ENCODE peak calls at places on chromosomes 7 and 10, in six cellular contexts. One of them, this sample, is unnamed.

GRCh38 chr7:74153736-74154135 is 20.4 kb upstream of the EIF4H start:
- DNase-seq in iris pigment epithelial cell: no peak
- DNase-seq in T-cell: no peak
- DNase-seq in HCEC 1CT: no peak
- DNase-seq in MCF 10A: no peak
- DNase-seq in upper lobe of right lung: no peak
- DNase-seq in this sample: no peak

GRCh38 chr7:23598321-23598720 is 1.1 kb downstream of the CCDC126 start:
- DNase-seq in upper lobe of right lung: no peak
- DNase-seq in MCF 10A: peak
- DNase-seq in iris pigment epithelial cell: no peak
- DNase-seq in T-cell: no peak
- DNase-seq in HCEC 1CT: no peak
- DNase-seq in this sample: no peak

GRCh38 chr10:86733260-86733671 is 23.2 kb upstream of the BMPR1A start:
- DNase-seq in HCEC 1CT: no peak
- DNase-seq in iris pigment epithelial cell: no peak
- DNase-seq in MCF 10A: no peak
- DNase-seq in upper lobe of right lung: no peak
- DNase-seq in T-cell: no peak
- DNase-seq in this sample: peak

GRCh38 chr10:86649471-86650150 is 4.7 kb upstream of the OPN4 start:
- DNase-seq in iris pigment epithelial cell: no peak
- DNase-seq in upper lobe of right lung: no peak
- DNase-seq in MCF 10A: no peak
- DNase-seq in T-cell: no peak
- DNase-seq in HCEC 1CT: no peak
- DNase-seq in this sample: no peak

GRCh38 chr10:85611746-85612377 is 754.7 kb downstream of the GRID1 start:
- DNase-seq in HCEC 1CT: no peak
- DNase-seq in MCF 10A: no peak
- DNase-seq in upper lobe of right lung: no peak
- DNase-seq in T-cell: no peak
- DNase-seq in iris pigment epithelial cell: no peak
- DNase-seq in this sample: no peak

GRCh38 chr10:37754538-37755323 is 102.7 kb downstream of the ZNF248 start:
- DNase-seq in HCEC 1CT: no peak
- DNase-seq in MCF 10A: no peak
- DNase-seq in iris pigment epithelial cell: peak
- DNase-seq in T-cell: no peak
- DNase-seq in upper lobe of right lung: no peak
- DNase-seq in this sample: no peak

GRCh38 chr10:84613336-84614021 is 285.1 kb downstream of the CCSER2 start:
- DNase-seq in HCEC 1CT: no peak
- DNase-seq in upper lobe of right lung: peak
- DNase-seq in MCF 10A: peak
- DNase-seq in T-cell: no peak
- DNase-seq in iris pigment epithelial cell: peak
- DNase-seq in this sample: no peak

GRCh38 chr10:114537791-114538543 is 120.1 kb downstream of the ABLIM1 start:
- DNase-seq in MCF 10A: no peak
- DNase-seq in iris pigment epithelial cell: no peak
- DNase-seq in T-cell: no peak
- DNase-seq in upper lobe of right lung: no peak
- DNase-seq in HCEC 1CT: no peak
- DNase-seq in this sample: no peak

GRCh38 chr10:82377608-82378007 is 502.6 kb downstream of the NRG3 start:
- DNase-seq in T-cell: no peak
- DNase-seq in MCF 10A: peak
- DNase-seq in HCEC 1CT: no peak
- DNase-seq in iris pigment epithelial cell: no peak
- DNase-seq in upper lobe of right lung: no peak
- DNase-seq in this sample: peak

GRCh38 chr10:123797813-123798212 is 93.8 kb downstream of the CPXM2 start:
- DNase-seq in upper lobe of right lung: no peak
- DNase-seq in MCF 10A: no peak
- DNase-seq in T-cell: no peak
- DNase-seq in iris pigment epithelial cell: no peak
- DNase-seq in HCEC 1CT: no peak
- DNase-seq in this sample: no peak

GRCh38 chr7:18866359-18867036 is 250.9 kb downstream of the TWIST1 start:
- DNase-seq in HCEC 1CT: peak
- DNase-seq in upper lobe of right lung: no peak
- DNase-seq in iris pigment epithelial cell: peak
- DNase-seq in MCF 10A: peak
- DNase-seq in T-cell: no peak
- DNase-seq in this sample: peak

GRCh38 chr7:64320547-64321495 is 7.1 kb downstream of the ZNF736 start:
- DNase-seq in T-cell: no peak
- DNase-seq in upper lobe of right lung: no peak
- DNase-seq in MCF 10A: no peak
- DNase-seq in HCEC 1CT: no peak
- DNase-seq in iris pigment epithelial cell: no peak
- DNase-seq in this sample: no peak

GRCh38 chr7:65463184-65463583 is 89.5 kb downstream of the ZNF92 start:
- DNase-seq in T-cell: no peak
- DNase-seq in upper lobe of right lung: no peak
- DNase-seq in iris pigment epithelial cell: peak
- DNase-seq in MCF 10A: no peak
- DNase-seq in HCEC 1CT: no peak
- DNase-seq in this sample: no peak

GRCh38 chr10:11270135-11270857 is 252.6 kb downstream of the CELF2 start:
- DNase-seq in MCF 10A: peak
- DNase-seq in upper lobe of right lung: peak
- DNase-seq in HCEC 1CT: peak
- DNase-seq in T-cell: peak
- DNase-seq in iris pigment epithelial cell: peak
- DNase-seq in this sample: peak

GRCh38 chr10:127458171-127458810 is 90.8 kb upstream of the NPS start:
- DNase-seq in MCF 10A: no peak
- DNase-seq in T-cell: no peak
- DNase-seq in HCEC 1CT: no peak
- DNase-seq in iris pigment epithelial cell: no peak
- DNase-seq in upper lobe of right lung: no peak
- DNase-seq in this sample: no peak

GRCh38 chr7:48292949-48293348 is 121.7 kb downstream of the ABCA13 start:
- DNase-seq in iris pigment epithelial cell: no peak
- DNase-seq in upper lobe of right lung: no peak
- DNase-seq in MCF 10A: no peak
- DNase-seq in HCEC 1CT: no peak
- DNase-seq in T-cell: no peak
- DNase-seq in this sample: no peak

GRCh38 chr7:16422100-16422430 is 727 bp upstream of the CRPPA start:
- DNase-seq in T-cell: no peak
- DNase-seq in MCF 10A: no peak
- DNase-seq in upper lobe of right lung: no peak
- DNase-seq in HCEC 1CT: peak
- DNase-seq in iris pigment epithelial cell: peak
- DNase-seq in this sample: no peak

GRCh38 chr10:110380255-110380654 is 75.5 kb upstream of the SMNDC1 start:
- DNase-seq in T-cell: no peak
- DNase-seq in iris pigment epithelial cell: no peak
- DNase-seq in MCF 10A: no peak
- DNase-seq in upper lobe of right lung: no peak
- DNase-seq in HCEC 1CT: no peak
- DNase-seq in this sample: no peak

GRCh38 chr7:12965767-12966166 is 278.3 kb downstream of the ARL4A start:
- DNase-seq in MCF 10A: peak
- DNase-seq in HCEC 1CT: no peak
- DNase-seq in iris pigment epithelial cell: no peak
- DNase-seq in T-cell: no peak
- DNase-seq in upper lobe of right lung: no peak
- DNase-seq in this sample: no peak

GRCh38 chr10:59290448-59290847 is 71.9 kb downstream of the FAM13C start:
- DNase-seq in T-cell: no peak
- DNase-seq in upper lobe of right lung: no peak
- DNase-seq in iris pigment epithelial cell: no peak
- DNase-seq in HCEC 1CT: no peak
- DNase-seq in MCF 10A: peak
- DNase-seq in this sample: no peak

GRCh38 chr7:35758421-35758820 is 42.4 kb upstream of the SEPTIN7 start:
- DNase-seq in HCEC 1CT: no peak
- DNase-seq in iris pigment epithelial cell: no peak
- DNase-seq in upper lobe of right lung: no peak
- DNase-seq in MCF 10A: no peak
- DNase-seq in T-cell: no peak
- DNase-seq in this sample: no peak

GRCh38 chr7:114930107-114930521 is 8.2 kb downstream of the MDFIC start:
- DNase-seq in iris pigment epithelial cell: no peak
- DNase-seq in HCEC 1CT: no peak
- DNase-seq in MCF 10A: no peak
- DNase-seq in upper lobe of right lung: no peak
- DNase-seq in T-cell: no peak
- DNase-seq in this sample: peak

GRCh38 chr10:96017227-96017687 is 26.1 kb upstream of the CCNJ start:
- DNase-seq in upper lobe of right lung: no peak
- DNase-seq in HCEC 1CT: peak
- DNase-seq in iris pigment epithelial cell: peak
- DNase-seq in MCF 10A: peak
- DNase-seq in T-cell: no peak
- DNase-seq in this sample: peak

GRCh38 chr7:107559864-107560263 is 3.9 kb downstream of the COG5 start:
- DNase-seq in upper lobe of right lung: no peak
- DNase-seq in HCEC 1CT: peak
- DNase-seq in iris pigment epithelial cell: peak
- DNase-seq in MCF 10A: peak
- DNase-seq in T-cell: no peak
- DNase-seq in this sample: peak

GRCh38 chr7:91656486-91657237 is 223.8 kb downstream of the MTERF1 start:
- DNase-seq in T-cell: no peak
- DNase-seq in iris pigment epithelial cell: peak
- DNase-seq in upper lobe of right lung: no peak
- DNase-seq in MCF 10A: peak
- DNase-seq in HCEC 1CT: peak
- DNase-seq in this sample: peak

GRCh38 chr10:25226775-25227682 is 52.2 kb downstream of the GPR158 start:
- DNase-seq in HCEC 1CT: peak
- DNase-seq in T-cell: no peak
- DNase-seq in iris pigment epithelial cell: peak
- DNase-seq in upper lobe of right lung: no peak
- DNase-seq in MCF 10A: peak
- DNase-seq in this sample: peak

GRCh38 chr10:22505923-22506685 is 160.8 kb downstream of the SPAG6 start:
- DNase-seq in iris pigment epithelial cell: no peak
- DNase-seq in HCEC 1CT: no peak
- DNase-seq in T-cell: peak
- DNase-seq in MCF 10A: peak
- DNase-seq in upper lobe of right lung: no peak
- DNase-seq in this sample: peak

GRCh38 chr7:74462707-74463100 is 9.0 kb downstream of the GTF2IRD1 start:
- DNase-seq in iris pigment epithelial cell: no peak
- DNase-seq in MCF 10A: no peak
- DNase-seq in upper lobe of right lung: no peak
- DNase-seq in HCEC 1CT: no peak
- DNase-seq in T-cell: no peak
- DNase-seq in this sample: no peak

GRCh38 chr7:135341049-135341448 is 107.4 kb downstream of the STRA8 start:
- DNase-seq in T-cell: no peak
- DNase-seq in MCF 10A: no peak
- DNase-seq in upper lobe of right lung: no peak
- DNase-seq in iris pigment epithelial cell: no peak
- DNase-seq in HCEC 1CT: no peak
- DNase-seq in this sample: no peak

GRCh38 chr10:88319960-88320517 is 263.1 kb downstream of the RNLS start:
- DNase-seq in HCEC 1CT: no peak
- DNase-seq in iris pigment epithelial cell: no peak
- DNase-seq in upper lobe of right lung: no peak
- DNase-seq in MCF 10A: no peak
- DNase-seq in T-cell: no peak
- DNase-seq in this sample: no peak

GRCh38 chr10:98340946-98341345 is 73.0 kb upstream of the LOXL4 start:
- DNase-seq in upper lobe of right lung: no peak
- DNase-seq in iris pigment epithelial cell: peak
- DNase-seq in T-cell: no peak
- DNase-seq in MCF 10A: no peak
- DNase-seq in HCEC 1CT: no peak
- DNase-seq in this sample: peak

GRCh38 chr7:101112233-101112632 is 14.7 kb upstream of the SERPINE1 start:
- DNase-seq in MCF 10A: peak
- DNase-seq in T-cell: no peak
- DNase-seq in upper lobe of right lung: no peak
- DNase-seq in iris pigment epithelial cell: peak
- DNase-seq in HCEC 1CT: peak
- DNase-seq in this sample: peak

GRCh38 chr7:153835104-153835503 is 217.1 kb upstream of the DPP6 start:
- DNase-seq in upper lobe of right lung: no peak
- DNase-seq in HCEC 1CT: no peak
- DNase-seq in MCF 10A: no peak
- DNase-seq in iris pigment epithelial cell: no peak
- DNase-seq in T-cell: no peak
- DNase-seq in this sample: no peak

GRCh38 chr7:116834815-116835533 is 27.4 kb upstream of the CAPZA2 start:
- DNase-seq in MCF 10A: peak
- DNase-seq in upper lobe of right lung: no peak
- DNase-seq in HCEC 1CT: peak
- DNase-seq in iris pigment epithelial cell: peak
- DNase-seq in T-cell: no peak
- DNase-seq in this sample: peak